ENCODE peak calls at places on chromosomes 5 and 9, in eight cellular contexts. J is transverse colon, X is HCT116, Y is H1, C is spleen, R is stomach, Z is breast epithelium, M is endothelial cell of umbilical vein. L is an unnamed sample.

GRCh38 chr5:24712947-24713346 is 68.2 kb upstream of the CDH10 start:
- DNase-seq in X (no peak), C (no peak), Z (no peak), R (no peak), M (no peak), J (no peak), Y (no peak), L (no peak)

GRCh38 chr9:125341566-125341965 is 79.9 kb downstream of the GAPVD1 start:
- DNase-seq in C (no peak), X (no peak), J (no peak), Y (no peak), R (no peak), M (no peak), Z (no peak), L (no peak)

GRCh38 chr5:96257904-96258303 is 175.1 kb downstream of the PCSK1 start:
- DNase-seq in Y (no peak), X (no peak), C (no peak), Z (no peak), R (no peak), M (no peak), J (no peak), L (no peak)

GRCh38 chr5:136511046-136511445 is 145.7 kb upstream of the TRPC7 start:
- DNase-seq in M (no peak), R (no peak), X (no peak), Z (no peak), C (no peak), J (no peak), Y (no peak), L (no peak)

GRCh38 chr9:97518166-97518908 is 16.9 kb downstream of the TMOD1 start:
- DNase-seq in J (no peak), R (no peak), X (no peak), Y (no peak), M (peak; percentile 21), Z (no peak), C (no peak), L (no peak)

GRCh38 chr9:82890865-82891264 is 172.1 kb downstream of the RASEF start:
- DNase-seq in R (no peak), M (no peak), X (no peak), Y (no peak), Z (no peak), C (no peak), J (no peak), L (no peak)

GRCh38 chr5:136062563-136063274 is 33.9 kb downstream of the TGFBI start:
- DNase-seq in R (no peak), J (no peak), Y (no peak), M (peak; percentile 40), X (peak; percentile 77), Z (no peak), C (no peak), L (no peak)

GRCh38 chr5:78467744-78468357 is 107.4 kb downstream of the SCAMP1 start:
- DNase-seq in M (peak; percentile 67), X (no peak), C (no peak), J (no peak), Y (no peak), Z (no peak), R (no peak), L (no peak)

GRCh38 chr5:124527220-124527991 is 219.0 kb downstream of the ZNF608 start:
- DNase-seq in Z (no peak), R (no peak), C (no peak), X (no peak), J (peak; percentile 31), Y (no peak), M (no peak), L (no peak)

GRCh38 chr9:34158362-34158869 is 20.4 kb upstream of the UBAP1 start:
- DNase-seq in M (no peak), Z (no peak), Y (no peak), J (peak; percentile 15), X (no peak), R (no peak), C (peak; percentile 13), L (no peak)

GRCh38 chr5:150107909-150108447 is 21.6 kb upstream of the CSF1R start:
- DNase-seq in Z (peak; percentile 16), Y (no peak), J (no peak), X (no peak), R (peak; percentile 17), C (no peak), M (no peak), L (no peak)

GRCh38 chr5:6875376-6875775 is 162.1 kb downstream of the TENT4A start:
- DNase-seq in Z (no peak), M (no peak), J (no peak), X (no peak), Y (no peak), C (no peak), R (peak; percentile 49), L (no peak)

GRCh38 chr5:109105631-109106267 is 304.0 kb downstream of the PJA2 start:
- DNase-seq in C (no peak), Z (no peak), J (no peak), X (no peak), Y (no peak), M (peak; percentile 97), R (no peak), L (no peak)

GRCh38 chr9:19409406-19410194 is 791 bp downstream of the ACER2 start:
- DNase-seq in R (no peak), Z (peak; percentile 64), Y (no peak), M (peak; percentile 43), J (peak; percentile 27), C (peak; percentile 83), X (peak; percentile 8), L (no peak)

GRCh38 chr5:74938250-74938649 is 72.1 kb upstream of the FAM169A start:
- DNase-seq in C (no peak), Z (no peak), X (no peak), M (no peak), Y (no peak), J (no peak), R (no peak), L (no peak)

GRCh38 chr5:1366514-1366913 is 21.6 kb upstream of the CLPTM1L start:
- DNase-seq in J (no peak), M (no peak), X (no peak), Y (no peak), Z (no peak), R (no peak), C (peak; percentile 74), L (no peak)

GRCh38 chr9:119283118-119283794 is 86.0 kb downstream of the BRINP1 start:
- DNase-seq in Y (peak; percentile 59), Z (no peak), M (no peak), X (no peak), C (no peak), J (no peak), R (no peak), L (no peak)

GRCh38 chr5:168951341-168951740 is 349.6 kb downstream of the SLIT3 start:
- DNase-seq in X (no peak), R (no peak), Z (no peak), M (no peak), C (no peak), J (no peak), Y (no peak), L (no peak)
- TF ChIP-seq POLR2AphosphoS5 in X (no peak), R (peak; percentile 25), Z (no peak), M (no peak), C (no peak), J (peak; percentile 76), Y (no peak), L (peak; percentile 23)

DNA sequence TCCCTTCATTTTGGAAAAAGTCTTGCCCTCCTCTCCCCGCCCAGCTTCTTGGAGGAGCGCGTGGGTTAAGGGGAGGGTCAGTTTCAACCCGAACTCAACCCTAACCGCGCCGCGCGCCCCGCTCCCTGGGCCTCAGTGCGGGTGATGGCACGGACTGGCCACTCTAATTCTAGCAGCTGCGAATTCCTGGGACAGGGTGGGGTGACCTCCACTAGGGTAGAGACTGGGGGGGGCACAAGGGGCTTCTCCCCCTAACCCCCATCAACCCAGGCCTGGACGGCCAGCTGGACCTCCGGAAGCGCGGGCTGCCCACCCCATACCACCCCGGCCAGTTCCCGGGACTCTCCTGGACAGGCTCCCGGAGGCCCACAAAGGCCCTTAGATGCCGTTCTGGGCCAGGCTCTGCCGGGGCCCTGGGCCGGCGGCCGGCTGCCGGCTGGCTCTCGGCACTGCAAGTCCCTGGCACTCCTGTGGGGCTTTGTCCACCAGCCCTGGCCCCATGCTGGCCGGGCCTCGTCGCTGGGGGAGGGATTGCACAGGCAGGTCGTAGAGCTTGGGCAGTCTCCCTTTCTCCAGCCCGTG is 7.2 kb upstream of the PSD2 start:
- DNase-seq in M (no peak), Y (no peak), Z (peak; percentile 35), X (no peak), C (no peak), R (no peak), J (no peak), L (no peak)
- TF ChIP-seq POLR2A in M (no peak), Y (no peak), Z (no peak), X (no peak), C (no peak), R (no peak), J (no peak), L (no peak)

DNA sequence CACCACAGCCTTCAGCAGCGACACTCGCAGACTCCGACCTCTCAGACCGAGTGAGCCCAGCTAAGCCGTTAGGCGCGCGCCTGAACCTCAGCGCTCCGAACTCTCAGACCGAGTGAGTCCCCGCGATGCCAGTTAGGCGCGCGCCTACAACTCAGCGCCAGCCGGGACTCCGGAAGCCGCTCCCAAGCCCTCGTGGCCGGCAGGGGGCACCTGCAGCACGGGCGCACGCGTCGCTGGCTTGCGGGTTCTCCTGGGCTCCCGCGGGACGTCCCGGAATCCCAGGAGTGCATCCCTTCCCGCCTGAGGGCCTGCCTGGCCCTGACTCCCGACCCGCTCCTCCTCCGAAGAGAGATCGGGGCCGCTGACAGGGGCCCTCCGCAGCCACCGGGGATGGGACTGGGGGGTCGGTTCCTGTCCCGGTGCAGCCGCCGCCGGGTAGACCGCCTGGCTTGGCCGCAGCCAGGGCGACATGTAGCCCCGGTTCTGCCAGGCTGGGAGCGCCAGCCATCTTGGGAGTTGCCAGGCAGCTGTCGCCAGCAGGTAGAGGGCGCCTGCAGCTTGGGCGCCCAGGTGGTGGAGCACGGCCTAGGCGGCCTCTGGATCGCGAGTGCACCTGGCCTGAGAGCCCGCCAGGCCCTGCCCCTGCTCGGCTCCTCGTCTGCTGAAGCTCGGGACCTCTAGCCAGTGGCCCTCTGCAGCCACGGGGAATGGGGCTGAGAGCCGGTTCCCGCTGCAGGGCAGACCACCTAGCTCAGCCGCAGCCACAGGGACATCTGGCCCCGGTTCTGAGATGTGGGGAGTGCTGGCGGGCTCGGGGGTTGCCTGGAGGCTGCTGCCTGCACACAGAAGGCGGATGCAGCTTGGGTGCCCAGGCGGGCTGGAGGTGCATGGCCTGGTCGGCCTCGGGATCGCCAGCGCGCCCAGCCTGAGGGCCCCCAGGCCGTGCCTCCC is at the start of gene ANKRD18A:
- DNase-seq in M (peak; percentile 57), X (peak; percentile 83), R (peak; percentile 92), Y (peak; percentile 88), Z (peak; percentile 66), J (peak; percentile 90), C (peak; percentile 90), L (peak; percentile 69)
- H3K27me3 ChIP-seq in M (peaks cover 50% of the 10 kb centered on the region), X (no peaks in the 10 kb centered on the region), R (peaks cover 51% of the 10 kb centered on the region), Y (peaks cover 4% of the 10 kb centered on the region), Z (no peaks in the 10 kb centered on the region), J (peaks cover 76% of the 10 kb centered on the region), C (peaks cover 8% of the 10 kb centered on the region), L (peaks cover 59% of the 10 kb centered on the region)

DNA sequence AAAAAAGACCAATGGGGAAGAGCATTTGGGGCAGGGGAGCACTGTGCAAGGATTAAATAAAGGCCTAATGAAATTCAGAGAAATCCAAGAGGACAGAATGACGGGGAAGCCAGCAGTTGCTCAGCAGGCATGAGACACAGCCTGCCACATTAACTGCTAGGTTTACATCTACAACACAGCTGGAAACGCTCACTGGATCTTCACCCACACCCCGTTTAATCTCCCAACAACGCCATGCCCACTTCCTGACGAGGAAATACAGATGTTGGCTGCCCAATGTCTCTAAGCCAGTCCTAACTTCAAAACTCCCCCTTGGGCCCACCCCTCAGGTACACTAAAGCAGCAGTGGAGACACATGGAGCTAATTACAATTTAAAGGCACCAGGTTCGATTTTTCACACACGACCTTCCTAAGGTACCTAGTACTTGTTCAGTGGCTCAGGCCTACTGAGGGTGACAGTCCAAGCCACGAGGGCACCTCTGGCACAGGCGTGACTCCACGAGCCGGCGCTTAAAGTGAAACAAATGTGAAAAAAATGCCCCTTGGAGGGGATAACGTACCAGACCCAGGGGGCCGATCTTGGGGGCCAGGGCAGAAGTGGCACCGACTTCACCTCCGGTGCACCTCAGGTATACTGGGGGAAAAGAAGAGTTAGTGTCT is 906 bp downstream of the RPL12 start:
- DNase-seq in R (peak; percentile 29), Z (no peak), M (peak; percentile 16), C (no peak), X (no peak), Y (no peak), J (no peak), L (no peak)
- TF ChIP-seq POLR2AphosphoS5 in R (no peak), Z (no peak), M (peak; percentile 34), C (no peak), X (peak; percentile 36), Y (peak; percentile 85), J (no peak), L (no peak)

L was measured in suprapubic skin.